ENCODE peak calls at places on chromosomes 12 and 14, in nine cellular contexts. One of them, this sample, is unnamed.

GRCh38 chr12:55002355-55002754 is 17.4 kb upstream of the NEUROD4 start:
- DNase-seq in OCI-LY7: no peak
- DNase-seq in PC-3: no peak
- DNase-seq in colonic mucosa: no peak
- DNase-seq in B cell: no peak
- DNase-seq in tibial artery: no peak
- DNase-seq in kidney: no peak
- DNase-seq in lung: no peak
- DNase-seq in left ventricle myocardium inferior: no peak
- DNase-seq in this sample: no peak

GRCh38 chr12:118175823-118176447 is 40.0 kb downstream of the PEBP1 start:
- DNase-seq in OCI-LY7: peak
- DNase-seq in PC-3: no peak
- DNase-seq in colonic mucosa: no peak
- DNase-seq in B cell: no peak
- DNase-seq in tibial artery: no peak
- DNase-seq in kidney: no peak
- DNase-seq in lung: peak
- DNase-seq in left ventricle myocardium inferior: no peak
- DNase-seq in this sample: no peak

GRCh38 chr14:30283822-30284446 is 275.0 kb upstream of the G2E3 start:
- DNase-seq in OCI-LY7: peak
- DNase-seq in PC-3: peak
- DNase-seq in colonic mucosa: peak
- DNase-seq in B cell: no peak
- DNase-seq in tibial artery: no peak
- DNase-seq in kidney: no peak
- DNase-seq in lung: no peak
- DNase-seq in left ventricle myocardium inferior: no peak
- DNase-seq in this sample: peak

GRCh38 chr12:52256165-52256935 is 18.1 kb upstream of the KRT86 start:
- DNase-seq in OCI-LY7: no peak
- DNase-seq in PC-3: peak
- DNase-seq in colonic mucosa: no peak
- DNase-seq in B cell: no peak
- DNase-seq in tibial artery: no peak
- DNase-seq in kidney: peak
- DNase-seq in lung: no peak
- DNase-seq in left ventricle myocardium inferior: no peak
- DNase-seq in this sample: no peak

GRCh38 chr12:75526655-75527511 is 15.5 kb upstream of the KRR1 start:
- DNase-seq in OCI-LY7: peak
- DNase-seq in PC-3: peak
- DNase-seq in colonic mucosa: no peak
- DNase-seq in B cell: peak
- DNase-seq in tibial artery: no peak
- DNase-seq in kidney: no peak
- DNase-seq in lung: no peak
- DNase-seq in left ventricle myocardium inferior: no peak
- DNase-seq in this sample: peak

GRCh38 chr12:1093166-1093751 is 102.2 kb downstream of the ERC1 start:
- DNase-seq in OCI-LY7: peak
- DNase-seq in PC-3: peak
- DNase-seq in colonic mucosa: peak
- DNase-seq in B cell: peak
- DNase-seq in tibial artery: no peak
- DNase-seq in kidney: no peak
- DNase-seq in lung: no peak
- DNase-seq in left ventricle myocardium inferior: no peak
- DNase-seq in this sample: peak

GRCh38 chr14:92923744-92924103 is 774 bp downstream of the CHGA start:
- DNase-seq in OCI-LY7: no peak
- DNase-seq in PC-3: no peak
- DNase-seq in colonic mucosa: no peak
- DNase-seq in B cell: no peak
- DNase-seq in tibial artery: no peak
- DNase-seq in kidney: peak
- DNase-seq in lung: no peak
- DNase-seq in left ventricle myocardium inferior: no peak
- DNase-seq in this sample: no peak

GRCh38 chr14:30330452-30330851 is 228.5 kb upstream of the G2E3 start:
- DNase-seq in OCI-LY7: peak
- DNase-seq in PC-3: peak
- DNase-seq in colonic mucosa: no peak
- DNase-seq in B cell: no peak
- DNase-seq in tibial artery: no peak
- DNase-seq in kidney: no peak
- DNase-seq in lung: no peak
- DNase-seq in left ventricle myocardium inferior: no peak
- DNase-seq in this sample: no peak

GRCh38 chr12:115174928-115175327 is 491.0 kb upstream of the TBX3 start:
- DNase-seq in OCI-LY7: no peak
- DNase-seq in PC-3: no peak
- DNase-seq in colonic mucosa: no peak
- DNase-seq in B cell: no peak
- DNase-seq in tibial artery: no peak
- DNase-seq in kidney: no peak
- DNase-seq in lung: no peak
- DNase-seq in left ventricle myocardium inferior: no peak
- DNase-seq in this sample: no peak

GRCh38 chr14:105080161-105080560 is 14.9 kb upstream of the GPR132 start:
- DNase-seq in OCI-LY7: no peak
- DNase-seq in PC-3: no peak
- DNase-seq in colonic mucosa: no peak
- DNase-seq in B cell: no peak
- DNase-seq in tibial artery: peak
- DNase-seq in kidney: no peak
- DNase-seq in lung: no peak
- DNase-seq in left ventricle myocardium inferior: no peak
- DNase-seq in this sample: no peak

GRCh38 chr14:76955575-76956252 is 72.8 kb downstream of the IRF2BPL start:
- DNase-seq in OCI-LY7: peak
- DNase-seq in PC-3: peak
- DNase-seq in colonic mucosa: peak
- DNase-seq in B cell: peak
- DNase-seq in tibial artery: peak
- DNase-seq in kidney: no peak
- DNase-seq in lung: no peak
- DNase-seq in left ventricle myocardium inferior: no peak
- DNase-seq in this sample: no peak

GRCh38 chr12:71214511-71215285 is 56.9 kb upstream of the TSPAN8 start:
- DNase-seq in OCI-LY7: no peak
- DNase-seq in PC-3: no peak
- DNase-seq in colonic mucosa: peak
- DNase-seq in B cell: no peak
- DNase-seq in tibial artery: no peak
- DNase-seq in kidney: no peak
- DNase-seq in lung: no peak
- DNase-seq in left ventricle myocardium inferior: no peak
- DNase-seq in this sample: no peak

GRCh38 chr14:53971501-53971900 is 14.9 kb upstream of the BMP4 start:
- DNase-seq in OCI-LY7: no peak
- DNase-seq in PC-3: no peak
- DNase-seq in colonic mucosa: no peak
- DNase-seq in B cell: no peak
- DNase-seq in tibial artery: no peak
- DNase-seq in kidney: no peak
- DNase-seq in lung: no peak
- DNase-seq in left ventricle myocardium inferior: no peak
- DNase-seq in this sample: no peak

GRCh38 chr14:99035712-99036593 is 236.0 kb downstream of the BCL11B start:
- DNase-seq in OCI-LY7: no peak
- DNase-seq in PC-3: peak
- DNase-seq in colonic mucosa: peak
- DNase-seq in B cell: no peak
- DNase-seq in tibial artery: peak
- DNase-seq in kidney: peak
- DNase-seq in lung: peak
- DNase-seq in left ventricle myocardium inferior: peak
- DNase-seq in this sample: peak

GRCh38 chr12:125198647-125199046 is 133.4 kb downstream of the AACS start:
- DNase-seq in OCI-LY7: no peak
- DNase-seq in PC-3: no peak
- DNase-seq in colonic mucosa: no peak
- DNase-seq in B cell: no peak
- DNase-seq in tibial artery: no peak
- DNase-seq in kidney: peak
- DNase-seq in lung: no peak
- DNase-seq in left ventricle myocardium inferior: no peak
- DNase-seq in this sample: no peak

GRCh38 chr12:71162832-71163711 is 5.3 kb upstream of the TSPAN8 start:
- DNase-seq in OCI-LY7: no peak
- DNase-seq in PC-3: peak
- DNase-seq in colonic mucosa: no peak
- DNase-seq in B cell: no peak
- DNase-seq in tibial artery: no peak
- DNase-seq in kidney: no peak
- DNase-seq in lung: no peak
- DNase-seq in left ventricle myocardium inferior: no peak
- DNase-seq in this sample: no peak

GRCh38 chr12:100779191-100779590 is 15.4 kb upstream of the ANO4 start:
- DNase-seq in OCI-LY7: no peak
- DNase-seq in PC-3: no peak
- DNase-seq in colonic mucosa: no peak
- DNase-seq in B cell: no peak
- DNase-seq in tibial artery: no peak
- DNase-seq in kidney: no peak
- DNase-seq in lung: no peak
- DNase-seq in left ventricle myocardium inferior: no peak
- DNase-seq in this sample: no peak

GRCh38 chr12:58832-59231 is 7.7 kb upstream of the IQSEC3 start:
- DNase-seq in OCI-LY7: no peak
- DNase-seq in PC-3: no peak
- DNase-seq in colonic mucosa: no peak
- DNase-seq in B cell: no peak
- DNase-seq in tibial artery: no peak
- DNase-seq in kidney: no peak
- DNase-seq in lung: no peak
- DNase-seq in left ventricle myocardium inferior: no peak
- DNase-seq in this sample: no peak

GRCh38 chr14:105141026-105141425 is 27.6 kb downstream of the JAG2 start:
- DNase-seq in OCI-LY7: no peak
- DNase-seq in PC-3: no peak
- DNase-seq in colonic mucosa: no peak
- DNase-seq in B cell: no peak
- DNase-seq in tibial artery: peak
- DNase-seq in kidney: no peak
- DNase-seq in lung: no peak
- DNase-seq in left ventricle myocardium inferior: no peak
- DNase-seq in this sample: no peak

DNA sequence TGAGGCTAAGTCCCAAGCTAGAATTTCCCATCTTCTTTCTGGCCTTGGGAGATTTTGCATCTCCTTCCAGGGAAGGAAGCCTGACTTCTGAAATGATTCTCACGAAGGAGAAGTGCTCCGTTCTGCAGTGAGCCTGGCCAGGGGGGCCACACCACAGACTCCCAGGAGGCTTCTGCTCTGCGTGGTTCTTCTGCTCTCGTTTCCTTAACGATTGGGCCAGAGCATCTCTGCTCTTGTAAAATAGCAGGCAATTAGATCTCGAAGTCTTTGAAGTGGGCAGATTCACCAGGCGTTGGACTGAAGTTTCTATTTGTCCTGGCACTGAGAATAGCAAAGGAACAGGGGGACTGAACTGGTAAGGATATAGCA is 6.7 kb upstream of the BATF start:
- DNase-seq in OCI-LY7: peak
- DNase-seq in PC-3: no peak
- DNase-seq in colonic mucosa: no peak
- DNase-seq in B cell: peak
- DNase-seq in tibial artery: no peak
- DNase-seq in kidney: no peak
- DNase-seq in lung: no peak
- DNase-seq in left ventricle myocardium inferior: no peak
- DNase-seq in this sample: no peak
- TF ChIP-seq CTCF in OCI-LY7: no peak
- TF ChIP-seq CTCF in PC-3: no peak
- TF ChIP-seq CTCF in colonic mucosa: no peak
- TF ChIP-seq CTCF in B cell: peak
- TF ChIP-seq CTCF in tibial artery: no peak
- TF ChIP-seq CTCF in kidney: no peak
- TF ChIP-seq CTCF in lung: no peak
- TF ChIP-seq CTCF in left ventricle myocardium inferior: no peak
- TF ChIP-seq CTCF in this sample: no peak

GRCh38 chr12:128586630-128587029 is 237.1 kb downstream of the SLC15A4 start:
- DNase-seq in OCI-LY7: no peak
- DNase-seq in PC-3: no peak
- DNase-seq in colonic mucosa: no peak
- DNase-seq in B cell: no peak
- DNase-seq in tibial artery: no peak
- DNase-seq in kidney: no peak
- DNase-seq in lung: no peak
- DNase-seq in left ventricle myocardium inferior: no peak
- DNase-seq in this sample: no peak

GRCh38 chr12:128578045-128578444 is 245.7 kb downstream of the SLC15A4 start:
- DNase-seq in OCI-LY7: no peak
- DNase-seq in PC-3: no peak
- DNase-seq in colonic mucosa: no peak
- DNase-seq in B cell: no peak
- DNase-seq in tibial artery: no peak
- DNase-seq in kidney: no peak
- DNase-seq in lung: no peak
- DNase-seq in left ventricle myocardium inferior: no peak
- DNase-seq in this sample: no peak

GRCh38 chr12:128587918-128588317 is 235.8 kb downstream of the SLC15A4 start:
- DNase-seq in OCI-LY7: no peak
- DNase-seq in PC-3: no peak
- DNase-seq in colonic mucosa: no peak
- DNase-seq in B cell: no peak
- DNase-seq in tibial artery: no peak
- DNase-seq in kidney: no peak
- DNase-seq in lung: no peak
- DNase-seq in left ventricle myocardium inferior: no peak
- DNase-seq in this sample: no peak

GRCh38 chr12:128583453-128583852 is 240.3 kb downstream of the SLC15A4 start:
- DNase-seq in OCI-LY7: no peak
- DNase-seq in PC-3: no peak
- DNase-seq in colonic mucosa: no peak
- DNase-seq in B cell: no peak
- DNase-seq in tibial artery: no peak
- DNase-seq in kidney: no peak
- DNase-seq in lung: no peak
- DNase-seq in left ventricle myocardium inferior: no peak
- DNase-seq in this sample: no peak
- TF ChIP-seq CTCF in OCI-LY7: peak
- TF ChIP-seq CTCF in PC-3: peak
- TF ChIP-seq CTCF in colonic mucosa: no peak
- TF ChIP-seq CTCF in B cell: no peak
- TF ChIP-seq CTCF in tibial artery: no peak
- TF ChIP-seq CTCF in kidney: no peak
- TF ChIP-seq CTCF in lung: no peak
- TF ChIP-seq CTCF in left ventricle myocardium inferior: no peak
- TF ChIP-seq CTCF in this sample: no peak

GRCh38 chr12:65296503-65297265 is 18.2 kb downstream of the MSRB3 start:
- DNase-seq in OCI-LY7: no peak
- DNase-seq in PC-3: no peak
- DNase-seq in colonic mucosa: no peak
- DNase-seq in B cell: no peak
- DNase-seq in tibial artery: no peak
- DNase-seq in kidney: no peak
- DNase-seq in lung: no peak
- DNase-seq in left ventricle myocardium inferior: no peak
- DNase-seq in this sample: no peak
- TF ChIP-seq CTCF in OCI-LY7: no peak
- TF ChIP-seq CTCF in PC-3: no peak
- TF ChIP-seq CTCF in colonic mucosa: no peak
- TF ChIP-seq CTCF in B cell: no peak
- TF ChIP-seq CTCF in tibial artery: no peak
- TF ChIP-seq CTCF in kidney: no peak
- TF ChIP-seq CTCF in lung: no peak
- TF ChIP-seq CTCF in left ventricle myocardium inferior: no peak
- TF ChIP-seq CTCF in this sample: no peak

GRCh38 chr12:7374423-7375144 is 69.4 kb downstream of the CD163L1 start:
- DNase-seq in OCI-LY7: peak
- DNase-seq in PC-3: peak
- DNase-seq in colonic mucosa: peak
- DNase-seq in B cell: no peak
- DNase-seq in tibial artery: peak
- DNase-seq in kidney: peak
- DNase-seq in lung: no peak
- DNase-seq in left ventricle myocardium inferior: peak
- DNase-seq in this sample: peak
- TF ChIP-seq CTCF in OCI-LY7: peak
- TF ChIP-seq CTCF in PC-3: peak
- TF ChIP-seq CTCF in colonic mucosa: peak
- TF ChIP-seq CTCF in B cell: peak
- TF ChIP-seq CTCF in tibial artery: no peak
- TF ChIP-seq CTCF in kidney: peak
- TF ChIP-seq CTCF in lung: no peak
- TF ChIP-seq CTCF in left ventricle myocardium inferior: peak
- TF ChIP-seq CTCF in this sample: peak

This sample was measured in endothelial cell.